ENCODE peak calls at places on chromosome 7, in six cellular contexts. S, E, T, W, X and N are unnamed samples.

GRCh38 chr7:123070702-123071286 is 75.3 kb upstream of the TAS2R16 start:
- DNase-seq in S (no peak), E (no peak), T (no peak), W (no peak), X (no peak), N (no peak)

GRCh38 chr7:140752533-140752932 is 56.0 kb downstream of the NDUFB2 start:
- DNase-seq in S (no peak), E (no peak), T (no peak), W (no peak), X (no peak), N (no peak)

GRCh38 chr7:143239822-143240221 is 18.0 kb downstream of the TAS2R40 start:
- DNase-seq in S (no peak), E (no peak), T (no peak), W (peak), X (no peak), N (no peak)

GRCh38 chr7:117227091-117227490 is 95.8 kb downstream of the WNT2 start:
- DNase-seq in S (no peak), E (no peak), T (no peak), W (peak), X (no peak), N (no peak)

GRCh38 chr7:52639981-52640380 is 395.5 kb upstream of the POM121L12 start:
- DNase-seq in S (no peak), E (no peak), T (no peak), W (no peak), X (no peak), N (no peak)

GRCh38 chr7:88111136-88111748 is 108.6 kb downstream of the SRI start:
- DNase-seq in S (no peak), E (peak), T (no peak), W (peak), X (peak), N (peak)

GRCh38 chr7:90173127-90173844 is 19.0 kb downstream of the STEAP1 start:
- DNase-seq in S (no peak), E (no peak), T (no peak), W (peak), X (peak), N (no peak)

GRCh38 chr7:15801565-15801964 is 115.1 kb upstream of the MEOX2 start:
- DNase-seq in S (no peak), E (no peak), T (no peak), W (peak), X (peak), N (no peak)

GRCh38 chr7:98281757-98282652 is 519 bp downstream of the BRI3 start:
- DNase-seq in S (peak), E (no peak), T (no peak), W (no peak), X (peak), N (no peak)

GRCh38 chr7:110669410-110669809 is 421.5 kb upstream of the LRRN3 start:
- DNase-seq in S (no peak), E (no peak), T (no peak), W (peak), X (no peak), N (no peak)

GRCh38 chr7:50721661-50722259 is 60.9 kb downstream of the GRB10 start:
- DNase-seq in S (no peak), E (no peak), T (no peak), W (no peak), X (no peak), N (no peak)